ENCODE peak calls at places on chromosomes 16 and 17, in nine cellular contexts. D is hepatocyte, E is cardiac muscle cell, F is adrenal gland, N is lung, P is left lung, Y is Peyer's patch, Q is heart right ventricle, I is HL-60. K is an unnamed sample.

GRCh38 chr16:46920402-46921068 is 36.4 kb downstream of the GPT2 start:
- DNase-seq in D (no peak), E (no peak), F (peak; percentile 80), N (peak; percentile 73), P (no peak), Y (no peak), Q (no peak), I (no peak), K (no peak)

GRCh38 chr16:29864205-29864604 is 1.2 kb upstream of the CDIPT start:
- DNase-seq in D (no peak), E (no peak), F (peak; percentile 29), N (no peak), P (no peak), Y (no peak), Q (no peak), I (no peak), K (no peak)

GRCh38 chr17:72429066-72429638 is 308.3 kb downstream of the SOX9 start:
- DNase-seq in D (no peak), E (no peak), F (no peak), N (no peak), P (no peak), Y (no peak), Q (no peak), I (no peak), K (no peak)

GRCh38 chr17:41734139-41734948 is at the start of gene HAP1:
- DNase-seq in D (peak; percentile 43), E (peak; percentile 31), F (no peak), N (no peak), P (no peak), Y (no peak), Q (no peak), I (no peak), K (no peak)

GRCh38 chr16:56470232-56470631 is 18.9 kb downstream of the OGFOD1 start:
- DNase-seq in D (no peak), E (no peak), F (no peak), N (no peak), P (no peak), Y (no peak), Q (no peak), I (no peak), K (no peak)

GRCh38 chr16:19717319-19717718 is 708 bp downstream of the KNOP1 start:
- DNase-seq in D (no peak), E (no peak), F (no peak), N (no peak), P (no peak), Y (no peak), Q (no peak), I (peak; percentile 4), K (no peak)

GRCh38 chr17:64920026-64920418 is 744 bp upstream of the LRRC37A3 start:
- DNase-seq in D (no peak), E (peak; percentile 23), F (peak; percentile 36), N (no peak), P (no peak), Y (no peak), Q (peak; percentile 29), I (peak; percentile 55), K (no peak)

GRCh38 chr17:143785-144281 is 6.5 kb downstream of the SCGB1C2 start:
- DNase-seq in D (peak; percentile 88), E (peak; percentile 76), F (peak; percentile 89), N (peak; percentile 88), P (peak; percentile 81), Y (peak; percentile 94), Q (peak; percentile 78), I (peak; percentile 60), K (peak; percentile 63)

GRCh38 chr17:40327244-40327666 is 18.3 kb downstream of the RARA start:
- DNase-seq in D (no peak), E (no peak), F (no peak), N (no peak), P (no peak), Y (no peak), Q (no peak), I (no peak), K (no peak)

GRCh38 chr16:85354623-85355514 is 242.6 kb upstream of the CIBAR2 start:
- DNase-seq in D (peak; percentile 64), E (peak; percentile 26), F (peak; percentile 81), N (no peak), P (no peak), Y (no peak), Q (no peak), I (no peak), K (no peak)

GRCh38 chr17:27315322-27315721 is 21.4 kb downstream of the WSB1 start:
- DNase-seq in D (peak; percentile 65), E (peak; percentile 91), F (peak; percentile 66), N (peak; percentile 68), P (peak; percentile 74), Y (no peak), Q (peak; percentile 88), I (no peak), K (peak; percentile 92)

GRCh38 chr17:49727353-49727752 is 19.6 kb upstream of the SLC35B1 start:
- DNase-seq in D (no peak), E (no peak), F (no peak), N (no peak), P (no peak), Y (no peak), Q (no peak), I (no peak), K (no peak)

GRCh38 chr17:17926840-17927449 is 45.3 kb downstream of the TOM1L2 start:
- DNase-seq in D (no peak), E (no peak), F (no peak), N (no peak), P (no peak), Y (no peak), Q (no peak), I (peak; percentile 1), K (no peak)

GRCh38 chr17:52297230-52298010 is 138.9 kb upstream of the CA10 start:
- DNase-seq in D (peak; percentile 20), E (no peak), F (no peak), N (no peak), P (no peak), Y (no peak), Q (no peak), I (no peak), K (no peak)

GRCh38 chr17:64496348-64496785 is 487 bp downstream of the POLG2 start:
- DNase-seq in D (no peak), E (no peak), F (no peak), N (no peak), P (no peak), Y (no peak), Q (no peak), I (no peak), K (no peak)

GRCh38 chr17:59366773-59367656 is 35.6 kb downstream of the YPEL2 start:
- DNase-seq in D (peak; percentile 81), E (no peak), F (peak; percentile 44), N (peak; percentile 52), P (peak; percentile 68), Y (peak; percentile 62), Q (peak; percentile 71), I (no peak), K (peak; percentile 39)

GRCh38 chr17:77604301-77605031 is 354.0 kb upstream of the TNRC6C start:
- DNase-seq in D (no peak), E (no peak), F (no peak), N (no peak), P (no peak), Y (no peak), Q (no peak), I (no peak), K (peak; percentile 59)

GRCh38 chr16:23957287-23957686 is 121.5 kb downstream of the PRKCB start:
- DNase-seq in D (no peak), E (no peak), F (no peak), N (no peak), P (no peak), Y (no peak), Q (no peak), I (no peak), K (no peak)

DNA sequence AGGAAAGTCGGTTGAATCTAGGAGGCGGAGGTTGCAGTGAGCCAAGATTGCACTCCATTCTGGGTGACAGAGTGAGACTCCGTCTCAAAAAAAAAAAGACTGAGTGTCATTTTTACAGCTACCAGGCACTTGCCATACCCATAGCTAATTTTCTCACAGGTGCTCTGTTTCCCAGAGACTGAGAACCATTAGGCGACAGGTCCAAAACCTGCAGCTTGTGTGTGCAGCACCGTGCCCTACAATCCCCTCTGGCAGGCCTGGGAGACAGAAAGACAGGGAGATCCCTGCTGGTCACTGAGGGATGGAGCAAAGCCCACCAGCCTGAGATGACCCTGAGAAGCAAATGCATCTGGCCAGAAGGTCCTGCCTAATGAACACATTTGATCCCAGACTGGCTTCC is 2.7 kb downstream of the TFAP4 start:
- DNase-seq in D (no peak), E (no peak), F (no peak), N (no peak), P (no peak), Y (no peak), Q (no peak), I (no peak), K (no peak)
- H3K27ac ChIP-seq in D (no peak overlapping the region), E (no peak overlapping the region), F (no peak overlapping the region), N (no peak overlapping the region), P (no peak overlapping the region), Y (no peak overlapping the region), Q (no peak overlapping the region), I (no peak overlapping the region), K (no peak overlapping the region)

GRCh38 chr17:3693829-3694231 is 2.1 kb downstream of the P2RX5 start:
- DNase-seq in D (no peak), E (no peak), F (no peak), N (no peak), P (no peak), Y (no peak), Q (no peak), I (no peak), K (no peak)
- H3K4me3 ChIP-seq in D (no peak overlapping the region), E (no peak overlapping the region), F (no peak overlapping the region), N (no peak overlapping the region), P (no peak overlapping the region), Y (no peak overlapping the region), Q (no peak overlapping the region), I (no peak overlapping the region), K (no peak overlapping the region)

GRCh38 chr16:48862087-48862532 is 252.1 kb upstream of the N4BP1 start:
- DNase-seq in D (peak; percentile 32), E (no peak), F (no peak), N (no peak), P (no peak), Y (no peak), Q (no peak), I (no peak), K (no peak)
- TF ChIP-seq CTCF in D (no peak), E (no peak), F (no peak), N (no peak), P (no peak), Y (no peak), Q (no peak), I (no peak), K (no peak)

DNA sequence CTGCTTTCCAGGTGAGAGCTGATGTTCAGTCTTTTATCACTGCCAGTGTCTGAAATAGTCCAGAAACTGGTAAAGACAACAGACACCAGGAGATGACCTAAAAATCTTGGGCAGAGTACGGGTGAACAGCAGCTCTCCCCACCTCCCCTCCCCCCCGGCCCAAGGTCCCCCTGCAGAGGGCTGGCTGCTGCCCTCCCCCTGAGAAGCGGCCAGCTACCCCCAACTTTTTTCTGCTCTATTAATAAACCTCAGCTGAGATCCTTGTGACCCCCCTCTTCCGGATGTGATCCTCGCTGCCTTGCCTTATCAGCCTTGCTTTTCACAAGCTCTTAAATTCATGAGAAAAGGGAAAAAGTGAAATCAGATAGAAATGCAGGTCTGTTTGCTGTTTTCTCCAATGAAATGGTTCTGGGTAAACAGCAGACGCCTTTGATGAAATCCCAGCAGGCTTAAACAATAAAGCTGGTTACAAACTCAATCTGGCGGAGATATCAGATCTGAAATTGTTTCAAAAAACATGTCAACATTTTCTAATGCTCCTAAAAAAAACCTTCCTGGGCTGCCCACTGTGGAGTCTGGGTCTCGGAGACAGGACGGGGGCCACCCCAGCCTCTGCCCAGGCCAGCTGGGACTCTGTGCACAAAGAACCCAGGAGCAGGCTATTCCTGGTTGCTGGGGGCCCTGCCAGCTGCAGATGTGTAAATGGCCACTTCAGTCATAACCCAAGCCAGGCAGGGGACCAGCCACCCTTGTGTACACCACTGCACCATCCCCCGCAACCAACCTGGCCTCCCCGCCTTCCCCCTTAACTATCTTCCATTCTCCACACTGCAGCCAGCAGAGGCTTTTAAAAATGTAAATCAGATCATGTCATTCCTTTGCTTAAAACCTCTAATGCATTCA is 28.6 kb downstream of the RTN4RL1 start:
- DNase-seq in D (no peak), E (no peak), F (no peak), N (no peak), P (no peak), Y (no peak), Q (no peak), I (no peak), K (no peak)
- H3K27ac ChIP-seq in D (peak overlapping the region; percentile 90), E (peak overlapping the region; percentile 75), F (no peak overlapping the region), N (no peak overlapping the region), P (no peak overlapping the region), Y (no peak overlapping the region), Q (no peak overlapping the region), I (no peak overlapping the region), K (no peak overlapping the region)